ENCODE peak calls at places on chromosomes 16 and 17, in four cellular contexts. One of them, this sample, is unnamed.

GRCh38 chr16:50474138-50474537 is 74.1 kb upstream of the NKD1 start:
- ATAC-seq in HepG2: no peak
- ATAC-seq in upper lobe of left lung: no peak
- ATAC-seq in Panc1: no peak
- ATAC-seq in this sample: no peak

GRCh38 chr16:1990336-1991134 is 765 bp downstream of the SYNGR3 start:
- ATAC-seq in HepG2: peak
- ATAC-seq in upper lobe of left lung: no peak
- ATAC-seq in Panc1: peak
- ATAC-seq in this sample: no peak

GRCh38 chr17:82799591-82799990 is 40.2 kb downstream of the ZNF750 start:
- ATAC-seq in upper lobe of left lung: no peak
- ATAC-seq in Panc1: no peak
- ATAC-seq in HepG2: no peak
- ATAC-seq in this sample: no peak

GRCh38 chr17:40176409-40177110 is 710 bp upstream of the RAPGEFL1 start:
- ATAC-seq in HepG2: no peak
- ATAC-seq in upper lobe of left lung: peak
- ATAC-seq in Panc1: peak
- ATAC-seq in this sample: no peak

GRCh38 chr17:41340934-41341861 is 9.4 kb downstream of the KRT33A start:
- ATAC-seq in HepG2: no peak
- ATAC-seq in Panc1: no peak
- ATAC-seq in upper lobe of left lung: no peak
- ATAC-seq in this sample: no peak

GRCh38 chr16:84806256-84806889 is 13.4 kb upstream of the CRISPLD2 start:
- ATAC-seq in HepG2: peak
- ATAC-seq in Panc1: peak
- ATAC-seq in upper lobe of left lung: peak
- ATAC-seq in this sample: peak

GRCh38 chr16:89370081-89370511 is 120.3 kb downstream of the ANKRD11 start:
- ATAC-seq in Panc1: no peak
- ATAC-seq in upper lobe of left lung: peak
- ATAC-seq in HepG2: peak
- ATAC-seq in this sample: peak

GRCh38 chr16:29743827-29744531 is 1.8 kb downstream of the C16orf54 start:
- ATAC-seq in upper lobe of left lung: peak
- ATAC-seq in HepG2: peak
- ATAC-seq in Panc1: no peak
- ATAC-seq in this sample: no peak

GRCh38 chr17:82924812-82925211 is 85.0 kb upstream of the ZNF750 start:
- ATAC-seq in upper lobe of left lung: no peak
- ATAC-seq in HepG2: peak
- ATAC-seq in Panc1: peak
- ATAC-seq in this sample: no peak

GRCh38 chr17:5552841-5553240 is 31.5 kb downstream of the NLRP1 start:
- ATAC-seq in upper lobe of left lung: no peak
- ATAC-seq in Panc1: no peak
- ATAC-seq in HepG2: no peak
- ATAC-seq in this sample: no peak

GRCh38 chr17:66493283-66494019 is 191.0 kb downstream of the PRKCA start:
- ATAC-seq in upper lobe of left lung: no peak
- ATAC-seq in HepG2: no peak
- ATAC-seq in Panc1: peak
- ATAC-seq in this sample: no peak

GRCh38 chr16:88976359-88977027 is 514 bp downstream of the CBFA2T3 start:
- ATAC-seq in HepG2: no peak
- ATAC-seq in upper lobe of left lung: no peak
- ATAC-seq in Panc1: no peak
- ATAC-seq in this sample: no peak

GRCh38 chr16:54203851-54204505 is 82.6 kb downstream of the IRX3 start:
- ATAC-seq in Panc1: no peak
- ATAC-seq in HepG2: peak
- ATAC-seq in upper lobe of left lung: no peak
- ATAC-seq in this sample: no peak

GRCh38 chr16:58815188-58815888 is 81.2 kb upstream of the GOT2 start:
- ATAC-seq in upper lobe of left lung: no peak
- ATAC-seq in Panc1: no peak
- ATAC-seq in HepG2: peak
- ATAC-seq in this sample: no peak

GRCh38 chr17:52120465-52120864 is 38.0 kb downstream of the CA10 start:
- ATAC-seq in upper lobe of left lung: no peak
- ATAC-seq in HepG2: no peak
- ATAC-seq in Panc1: no peak
- ATAC-seq in this sample: no peak

GRCh38 chr16:56189990-56190902 is 1.0 kb upstream of the GNAO1 start:
- ATAC-seq in Panc1: peak
- ATAC-seq in HepG2: no peak
- ATAC-seq in upper lobe of left lung: no peak
- ATAC-seq in this sample: no peak

GRCh38 chr16:15607700-15608396 is 35.1 kb downstream of the MARF1 start:
- ATAC-seq in Panc1: no peak
- ATAC-seq in HepG2: peak
- ATAC-seq in upper lobe of left lung: peak
- ATAC-seq in this sample: peak

GRCh38 chr17:79883202-79883601 is 44.0 kb upstream of the CBX4 start:
- ATAC-seq in HepG2: no peak
- ATAC-seq in upper lobe of left lung: no peak
- ATAC-seq in Panc1: no peak
- ATAC-seq in this sample: no peak

GRCh38 chr17:28861393-28862203 is 6.8 kb downstream of the ERAL1 start:
- ATAC-seq in Panc1: peak
- ATAC-seq in upper lobe of left lung: no peak
- ATAC-seq in HepG2: peak
- ATAC-seq in this sample: no peak

GRCh38 chr16:10982430-10983174 is 38.2 kb downstream of the CLEC16A start:
- ATAC-seq in upper lobe of left lung: no peak
- ATAC-seq in HepG2: no peak
- ATAC-seq in Panc1: no peak
- ATAC-seq in this sample: no peak

GRCh38 chr16:1950047-1950446 is 4.4 kb downstream of the RPL3L start:
- ATAC-seq in Panc1: peak
- ATAC-seq in upper lobe of left lung: no peak
- ATAC-seq in HepG2: peak
- ATAC-seq in this sample: no peak

GRCh38 chr16:64627781-64628180 is 494.1 kb downstream of the CDH11 start:
- ATAC-seq in HepG2: no peak
- ATAC-seq in Panc1: no peak
- ATAC-seq in upper lobe of left lung: no peak
- ATAC-seq in this sample: no peak

GRCh38 chr17:81165246-81166032 is at the start of gene PVALEF:
- ATAC-seq in Panc1: peak
- ATAC-seq in upper lobe of left lung: no peak
- ATAC-seq in HepG2: peak
- ATAC-seq in this sample: peak

GRCh38 chr17:42537826-42538451 is 1.9 kb downstream of the NAGLU start:
- ATAC-seq in HepG2: no peak
- ATAC-seq in upper lobe of left lung: no peak
- ATAC-seq in Panc1: no peak
- ATAC-seq in this sample: no peak

GRCh38 chr16:28526201-28527099 is 12.3 kb downstream of the NUPR1 start:
- ATAC-seq in HepG2: peak
- ATAC-seq in Panc1: no peak
- ATAC-seq in upper lobe of left lung: no peak
- ATAC-seq in this sample: no peak

GRCh38 chr17:19539841-19540311 is 6.2 kb downstream of the SLC47A1 start:
- ATAC-seq in upper lobe of left lung: no peak
- ATAC-seq in Panc1: no peak
- ATAC-seq in HepG2: no peak
- ATAC-seq in this sample: no peak

DNA sequence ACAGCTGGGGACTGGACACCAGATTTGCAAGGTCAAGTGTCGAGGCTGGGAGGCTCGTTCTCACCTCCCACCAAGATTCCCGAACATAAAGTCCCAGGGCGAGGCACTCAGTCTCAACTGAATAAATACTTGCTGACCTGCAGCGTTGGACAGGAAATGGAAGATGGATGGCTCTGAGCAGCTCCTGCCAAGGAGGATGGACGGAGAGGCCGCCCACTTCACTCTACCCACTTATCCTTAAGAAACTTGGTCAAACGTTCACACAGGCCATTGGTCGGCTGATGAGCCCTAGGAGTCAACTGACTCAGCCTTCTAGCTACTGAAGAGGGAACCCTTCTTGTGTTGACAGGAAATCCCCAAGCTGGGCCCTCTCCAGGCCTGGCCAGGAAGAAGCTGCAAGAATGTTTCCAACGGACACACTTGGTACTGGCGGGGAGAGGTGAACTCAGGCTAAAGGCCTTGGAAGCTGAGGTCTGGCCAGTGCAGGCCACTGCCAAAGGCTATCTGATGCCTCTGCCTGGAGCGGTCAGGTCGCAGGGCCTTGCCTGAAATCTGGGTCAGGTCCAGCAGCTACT is 50.0 kb downstream of the VAC14 start:
- ATAC-seq in Panc1: no peak
- ATAC-seq in upper lobe of left lung: peak
- ATAC-seq in HepG2: no peak
- ATAC-seq in this sample: peak
- TF ChIP-seq POLR2AphosphoS5 in Panc1: no peak
- TF ChIP-seq POLR2AphosphoS5 in upper lobe of left lung: peak
- TF ChIP-seq POLR2AphosphoS5 in HepG2: no peak
- TF ChIP-seq POLR2AphosphoS5 in this sample: peak

DNA sequence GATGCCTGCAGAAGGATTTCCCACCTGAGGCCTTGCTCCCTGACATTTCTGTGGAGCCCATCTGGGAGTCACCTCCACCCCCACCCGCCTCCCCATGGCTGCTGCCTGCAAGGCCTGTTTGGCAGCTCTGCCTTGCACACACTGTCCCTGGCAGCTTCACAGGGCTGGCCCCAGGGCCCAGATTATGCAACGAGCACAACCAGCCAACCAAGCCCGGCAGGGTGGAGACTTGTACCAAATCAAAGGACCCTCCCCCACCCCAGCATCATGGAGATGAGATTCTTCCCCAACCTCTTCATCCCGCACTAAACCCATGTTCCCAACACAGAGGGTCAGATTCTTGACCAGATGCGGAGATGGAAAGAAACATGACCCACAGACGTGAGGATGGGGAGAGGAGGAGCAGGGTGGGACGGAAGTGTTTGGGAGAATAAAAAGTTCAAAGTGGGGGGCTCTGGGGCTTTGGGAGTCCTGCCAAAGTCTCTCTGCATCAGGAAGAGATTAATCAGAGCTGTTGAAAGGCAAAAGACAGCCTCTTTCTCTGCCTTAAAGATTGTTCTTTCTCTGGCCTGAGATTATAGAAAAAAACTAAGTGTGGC is 3.8 kb downstream of the SMARCD2 start:
- ATAC-seq in Panc1: no peak
- ATAC-seq in upper lobe of left lung: peak
- ATAC-seq in HepG2: no peak
- ATAC-seq in this sample: peak
- TF ChIP-seq POLR2AphosphoS5 in Panc1: no peak
- TF ChIP-seq POLR2AphosphoS5 in upper lobe of left lung: peak
- TF ChIP-seq POLR2AphosphoS5 in HepG2: no peak
- TF ChIP-seq POLR2AphosphoS5 in this sample: peak

GRCh38 chr17:7024402-7024785 is 1.5 kb downstream of the BCL6B start:
- ATAC-seq in Panc1: no peak
- ATAC-seq in HepG2: no peak
- ATAC-seq in upper lobe of left lung: no peak
- ATAC-seq in this sample: no peak

GRCh38 chr17:7022791-7023571 is at the start of gene BCL6B:
- ATAC-seq in upper lobe of left lung: no peak
- ATAC-seq in HepG2: no peak
- ATAC-seq in Panc1: no peak
- ATAC-seq in this sample: no peak

GRCh38 chr17:7021993-7022778 is 664 bp upstream of the BCL6B start:
- ATAC-seq in upper lobe of left lung: peak
- ATAC-seq in HepG2: peak
- ATAC-seq in Panc1: peak
- ATAC-seq in this sample: peak

GRCh38 chr17:7025240-7025639 is 2.4 kb downstream of the BCL6B start:
- ATAC-seq in HepG2: no peak
- ATAC-seq in Panc1: no peak
- ATAC-seq in upper lobe of left lung: no peak
- ATAC-seq in this sample: no peak

DNA sequence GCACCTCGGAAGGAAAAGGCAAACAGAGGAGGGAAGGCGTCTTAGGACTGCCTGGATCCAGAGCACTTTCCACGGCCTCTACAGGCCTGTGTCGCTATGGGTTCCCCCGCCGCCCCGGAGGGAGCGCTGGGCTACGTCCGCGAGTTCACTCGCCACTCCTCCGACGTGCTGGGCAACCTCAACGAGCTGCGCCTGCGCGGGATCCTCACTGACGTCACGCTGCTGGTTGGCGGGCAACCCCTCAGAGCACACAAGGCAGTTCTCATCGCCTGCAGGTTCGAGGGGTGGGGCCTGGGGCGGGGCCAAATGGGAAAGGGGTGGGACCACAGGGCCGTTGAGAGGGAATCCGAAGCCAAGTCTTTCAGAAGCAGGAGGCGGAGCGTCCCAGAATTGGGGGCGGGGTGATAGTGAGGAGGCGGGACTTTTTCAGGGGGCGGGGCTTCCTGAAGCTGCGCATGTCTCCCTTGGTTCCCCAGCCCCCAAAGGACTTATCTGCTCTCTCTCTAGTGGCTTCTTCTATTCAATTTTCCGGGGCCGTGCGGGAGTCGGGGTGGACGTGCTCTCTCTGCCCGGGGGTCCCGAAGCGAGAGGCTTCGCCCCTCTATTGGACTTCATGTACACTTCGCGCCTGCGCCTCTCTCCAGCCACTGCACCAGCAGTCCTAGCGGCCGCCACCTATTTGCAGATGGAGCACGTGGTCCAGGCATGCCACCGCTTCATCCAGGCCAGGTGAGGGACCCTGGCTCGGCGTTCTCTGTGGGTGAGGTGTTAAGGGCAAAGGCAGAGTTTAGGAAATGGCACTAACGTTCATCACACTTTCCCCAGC is 939 bp downstream of the BCL6B start:
- ATAC-seq in Panc1: peak
- ATAC-seq in HepG2: no peak
- ATAC-seq in upper lobe of left lung: peak
- ATAC-seq in this sample: peak
- TF ChIP-seq POLR2AphosphoS5 in Panc1: no peak
- TF ChIP-seq POLR2AphosphoS5 in HepG2: no peak
- TF ChIP-seq POLR2AphosphoS5 in upper lobe of left lung: peak
- TF ChIP-seq POLR2AphosphoS5 in this sample: no peak

GRCh38 chr17:47850692-47851573 is at the start of gene SP6:
- ATAC-seq in HepG2: peak
- ATAC-seq in Panc1: peak
- ATAC-seq in upper lobe of left lung: peak
- ATAC-seq in this sample: peak
- TF ChIP-seq POLR2AphosphoS5 in HepG2: no peak
- TF ChIP-seq POLR2AphosphoS5 in Panc1: no peak
- TF ChIP-seq POLR2AphosphoS5 in upper lobe of left lung: no peak
- TF ChIP-seq POLR2AphosphoS5 in this sample: no peak

GRCh38 chr17:57868007-57868774 is 18.3 kb upstream of the MRPS23 start:
- ATAC-seq in HepG2: peak
- ATAC-seq in Panc1: peak
- ATAC-seq in upper lobe of left lung: peak
- ATAC-seq in this sample: peak
- TF ChIP-seq POLR2AphosphoS5 in HepG2: no peak
- TF ChIP-seq POLR2AphosphoS5 in Panc1: peak
- TF ChIP-seq POLR2AphosphoS5 in upper lobe of left lung: no peak
- TF ChIP-seq POLR2AphosphoS5 in this sample: peak

DNA sequence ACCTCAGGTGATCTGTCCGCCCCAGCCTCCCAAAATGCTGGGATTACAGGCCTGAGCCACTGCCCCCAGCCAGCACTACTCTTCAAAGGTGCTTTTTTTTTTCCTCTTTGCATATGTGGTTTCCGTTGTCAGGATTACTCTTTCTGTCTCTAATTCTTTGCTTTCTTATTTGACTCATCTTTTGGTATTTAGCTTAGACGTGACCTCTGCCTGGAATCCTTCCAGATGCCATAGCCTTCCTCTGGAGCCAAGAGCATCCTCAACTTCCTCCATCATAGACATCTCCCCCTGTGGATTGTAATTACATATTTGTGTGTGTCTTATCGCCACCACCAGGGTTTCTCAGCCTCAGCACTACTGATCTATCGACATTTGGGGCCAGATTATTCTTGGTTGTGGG is 84.4 kb upstream of the XYLT1 start:
- ATAC-seq in Panc1: no peak
- ATAC-seq in HepG2: no peak
- ATAC-seq in upper lobe of left lung: no peak
- ATAC-seq in this sample: no peak
- TF ChIP-seq POLR2AphosphoS5 in Panc1: no peak
- TF ChIP-seq POLR2AphosphoS5 in HepG2: no peak
- TF ChIP-seq POLR2AphosphoS5 in upper lobe of left lung: no peak
- TF ChIP-seq POLR2AphosphoS5 in this sample: no peak

This sample was measured in gastroesophageal sphincter.